ENCODE peak calls at places on chromosomes 4 and X, in ten cellular contexts. R, W, M, X, E, A, Y, J, N and P are unnamed samples.

GRCh38 chrX:145751943-145752342 is 65.7 kb upstream of the SLITRK2 start:
- DNase-seq in R (no peak), W (no peak), M (no peak), X (no peak), E (no peak), A (no peak), Y (no peak), J (no peak), N (no peak), P (no peak)

GRCh38 chrX:397575-397974 is 10.9 kb upstream of the PPP2R3B start:
- DNase-seq in R (no peak), W (no peak), M (no peak), X (no peak), E (no peak), A (no peak), Y (no peak), J (peak; percentile 52), N (no peak), P (no peak)

GRCh38 chrX:134908235-134908834 is 82.5 kb upstream of the SMIM10 start:
- DNase-seq in R (no peak), W (no peak), M (no peak), X (no peak), E (peak; percentile 2), A (peak; percentile 15), Y (no peak), J (no peak), N (no peak), P (peak; percentile 49)

GRCh38 chr4:146165840-146166239 is 9.7 kb upstream of the LSM6 start:
- DNase-seq in R (no peak), W (no peak), M (no peak), X (no peak), E (no peak), A (no peak), Y (no peak), J (no peak), N (no peak), P (no peak)

GRCh38 chrX:108699368-108699767 is 37.0 kb downstream of the IRS4 start:
- DNase-seq in R (no peak), W (no peak), M (no peak), X (no peak), E (no peak), A (peak; percentile 58), Y (no peak), J (no peak), N (no peak), P (no peak)

GRCh38 chr4:28176942-28177341 is 1316.3 kb downstream of the STIM2 start:
- DNase-seq in R (no peak), W (no peak), M (no peak), X (no peak), E (no peak), A (no peak), Y (no peak), J (no peak), N (no peak), P (no peak)

GRCh38 chr4:128718793-128719192 is 90.7 kb upstream of the JADE1 start:
- DNase-seq in R (no peak), W (no peak), M (no peak), X (no peak), E (no peak), A (no peak), Y (no peak), J (no peak), N (no peak), P (no peak)

GRCh38 chrX:129318375-129318774 is 204.9 kb downstream of the SMARCA1 start:
- DNase-seq in R (no peak), W (no peak), M (no peak), X (no peak), E (no peak), A (peak; percentile 61), Y (no peak), J (no peak), N (no peak), P (no peak)

GRCh38 chrX:105744946-105745345 is 77.4 kb upstream of the NRK start:
- DNase-seq in R (no peak), W (no peak), M (no peak), X (no peak), E (no peak), A (no peak), Y (no peak), J (no peak), N (no peak), P (no peak)

GRCh38 chr4:89724716-89725115 is 112.2 kb downstream of the SNCA start:
- DNase-seq in R (no peak), W (no peak), M (no peak), X (no peak), E (no peak), A (no peak), Y (no peak), J (no peak), N (no peak), P (no peak)

GRCh38 chr4:38115601-38116000 is 155.4 kb downstream of the PTTG2 start:
- DNase-seq in R (no peak), W (no peak), M (no peak), X (no peak), E (no peak), A (no peak), Y (no peak), J (no peak), N (no peak), P (no peak)

GRCh38 chrX:105744291-105744690 is 78.0 kb upstream of the NRK start:
- DNase-seq in R (no peak), W (no peak), M (no peak), X (no peak), E (no peak), A (no peak), Y (no peak), J (no peak), N (no peak), P (no peak)

GRCh38 chr4:183987529-183987946 is 82.4 kb downstream of the STOX2 start:
- DNase-seq in R (no peak), W (no peak), M (peak; percentile 4), X (no peak), E (no peak), A (peak; percentile 54), Y (peak; percentile 80), J (peak; percentile 85), N (peak; percentile 90), P (no peak)

GRCh38 chr4:177023951-177024350 is 231.2 kb upstream of the VEGFC start:
- DNase-seq in R (no peak), W (no peak), M (no peak), X (no peak), E (no peak), A (no peak), Y (no peak), J (no peak), N (no peak), P (no peak)

GRCh38 chr4:110132822-110133719 is 65.3 kb downstream of the ELOVL6 start:
- DNase-seq in R (no peak), W (no peak), M (no peak), X (no peak), E (no peak), A (peak; percentile 35), Y (no peak), J (no peak), N (no peak), P (no peak)

GRCh38 chr4:1336079-1336478 is 10.9 kb upstream of the UVSSA start:
- DNase-seq in R (no peak), W (no peak), M (no peak), X (no peak), E (no peak), A (no peak), Y (no peak), J (no peak), N (no peak), P (no peak)

GRCh38 chr4:152039085-152039484 is 278.3 kb upstream of the GATB start:
- DNase-seq in R (no peak), W (no peak), M (no peak), X (no peak), E (no peak), A (no peak), Y (no peak), J (no peak), N (no peak), P (peak; percentile 62)

GRCh38 chr4:186134254-186134653 is 29.8 kb downstream of the FAM149A start:
- DNase-seq in R (peak; percentile 41), W (no peak), M (no peak), X (no peak), E (no peak), A (no peak), Y (no peak), J (no peak), N (no peak), P (no peak)

GRCh38 chr4:138802499-138802898 is 213.1 kb upstream of the NOCT start:
- DNase-seq in R (no peak), W (no peak), M (no peak), X (no peak), E (no peak), A (no peak), Y (no peak), J (no peak), N (no peak), P (no peak)

GRCh38 chrX:42606591-42606990 is 171.4 kb downstream of the PPP1R2C start:
- DNase-seq in R (no peak), W (no peak), M (no peak), X (no peak), E (no peak), A (no peak), Y (no peak), J (no peak), N (no peak), P (no peak)

GRCh38 chrX:74133156-74133796 is 170.7 kb upstream of the ZCCHC13 start:
- DNase-seq in R (no peak), W (no peak), M (no peak), X (no peak), E (no peak), A (peak; percentile 63), Y (no peak), J (no peak), N (no peak), P (no peak)

GRCh38 chr4:25890653-25891485 is 23.2 kb upstream of the SMIM20 start:
- DNase-seq in R (no peak), W (no peak), M (no peak), X (no peak), E (no peak), A (no peak), Y (peak; percentile 51), J (no peak), N (no peak), P (no peak)

GRCh38 chr4:2393353-2394270 is 24.8 kb downstream of the ZFYVE28 start:
- DNase-seq in R (no peak), W (no peak), M (no peak), X (no peak), E (no peak), A (peak; percentile 15), Y (no peak), J (no peak), N (no peak), P (no peak)

GRCh38 chr4:144656857-144657256 is 10.9 kb downstream of the HHIP start:
- DNase-seq in R (no peak), W (no peak), M (no peak), X (no peak), E (no peak), A (no peak), Y (no peak), J (no peak), N (no peak), P (no peak)

GRCh38 chrX:51860679-51861078 is 32.7 kb upstream of the MAGED1 start:
- DNase-seq in R (no peak), W (no peak), M (no peak), X (no peak), E (no peak), A (peak; percentile 48), Y (no peak), J (no peak), N (no peak), P (no peak)

GRCh38 chr4:167887726-167888125 is 204.6 kb upstream of the ANXA10 start:
- DNase-seq in R (no peak), W (no peak), M (no peak), X (no peak), E (no peak), A (no peak), Y (no peak), J (no peak), N (no peak), P (no peak)

GRCh38 chr4:135497563-135498152 is 1296.1 kb upstream of the PABPC4L start:
- DNase-seq in R (no peak), W (no peak), M (no peak), X (no peak), E (no peak), A (no peak), Y (no peak), J (no peak), N (no peak), P (no peak)

GRCh38 chr4:179662522-179662921 is 2220.3 kb upstream of the AGA start:
- DNase-seq in R (no peak), W (no peak), M (no peak), X (no peak), E (no peak), A (no peak), Y (no peak), J (no peak), N (no peak), P (no peak)